ENCODE peak calls at places on chromosome 20, in eight cellular contexts. Y is fibroblast of the aortic adventitia, Z is fibroblast of villous mesenchyme, Q is right cardiac atrium, W is NCI-H187, N is AG09319, A is NCI-H1105 treated with DMSO at 0.1 percent for 48 hours, T is mesothelial cell of epicardium. X is an unnamed sample.

GRCh38 chr20:17228624-17229061 is 1.8 kb downstream of the PCSK2 start:
- DNase-seq in Y (no peak), Z (no peak), Q (peak; percentile 52), W (no peak), N (no peak), A (peak; percentile 59), T (no peak), X (no peak)

GRCh38 chr20:59767656-59768055 is 163.3 kb downstream of the PHACTR3 start:
- DNase-seq in Y (no peak), Z (no peak), Q (no peak), W (no peak), N (no peak), A (no peak), T (no peak), X (no peak)

GRCh38 chr20:11120451-11120850 is 446.7 kb upstream of the JAG1 start:
- DNase-seq in Y (no peak), Z (no peak), Q (no peak), W (no peak), N (no peak), A (no peak), T (no peak), X (no peak)

GRCh38 chr20:8389381-8390368 is 257.6 kb downstream of the PLCB1 start:
- DNase-seq in Y (peak; percentile 88), Z (peak; percentile 62), Q (no peak), W (no peak), N (peak; percentile 38), A (peak; percentile 58), T (no peak), X (no peak)

GRCh38 chr20:3765171-3765887 is 2.2 kb downstream of the ADISSP start:
- DNase-seq in Y (no peak), Z (no peak), Q (peak; percentile 49), W (no peak), N (no peak), A (no peak), T (no peak), X (no peak)

GRCh38 chr20:7637184-7637583 is 303.1 kb downstream of the HAO1 start:
- DNase-seq in Y (peak; percentile 50), Z (no peak), Q (no peak), W (no peak), N (no peak), A (no peak), T (no peak), X (no peak)

GRCh38 chr20:41895633-41896032 is 277.5 kb upstream of the CHD6 start:
- DNase-seq in Y (no peak), Z (no peak), Q (no peak), W (no peak), N (no peak), A (no peak), T (no peak), X (no peak)

GRCh38 chr20:31597483-31597858 is 7.6 kb upstream of the ID1 start:
- DNase-seq in Y (no peak), Z (no peak), Q (no peak), W (no peak), N (no peak), A (no peak), T (no peak), X (no peak)

GRCh38 chr20:53943522-53944291 is 126.7 kb downstream of the BCAS1 start:
- DNase-seq in Y (peak; percentile 70), Z (peak; percentile 61), Q (peak; percentile 70), W (no peak), N (no peak), A (peak; percentile 6), T (no peak), X (no peak)

GRCh38 chr20:650954-651353 is 2.0 kb downstream of the SRXN1 start:
- DNase-seq in Y (peak; percentile 42), Z (no peak), Q (no peak), W (no peak), N (no peak), A (no peak), T (no peak), X (no peak)

GRCh38 chr20:62918137-62918536 is 8.2 kb downstream of the DIDO1 start:
- DNase-seq in Y (no peak), Z (no peak), Q (no peak), W (no peak), N (no peak), A (no peak), T (no peak), X (no peak)

GRCh38 chr20:9332783-9333482 is 181.5 kb upstream of the LAMP5 start:
- DNase-seq in Y (no peak), Z (no peak), Q (no peak), W (no peak), N (no peak), A (peak; percentile 47), T (no peak), X (no peak)

GRCh38 chr20:38055294-38055693 is 21.7 kb downstream of the RPRD1B start:
- DNase-seq in Y (peak; percentile 74), Z (no peak), Q (no peak), W (no peak), N (no peak), A (no peak), T (no peak), X (no peak)

GRCh38 chr20:58145506-58146080 is 82.9 kb downstream of the ANKRD60 start:
- DNase-seq in Y (no peak), Z (no peak), Q (no peak), W (no peak), N (no peak), A (no peak), T (no peak), X (no peak)

GRCh38 chr20:52318601-52319000 is 127.0 kb upstream of the ZFP64 start:
- DNase-seq in Y (no peak), Z (no peak), Q (no peak), W (no peak), N (no peak), A (no peak), T (no peak), X (no peak)

GRCh38 chr20:16350465-16350864 is 222.8 kb downstream of the KIF16B start:
- DNase-seq in Y (peak; percentile 11), Z (no peak), Q (no peak), W (no peak), N (no peak), A (no peak), T (no peak), X (no peak)

GRCh38 chr20:40679119-40679637 is 9.9 kb downstream of the MAFB start:
- DNase-seq in Y (no peak), Z (no peak), Q (no peak), W (peak; percentile 13), N (no peak), A (no peak), T (no peak), X (no peak)

GRCh38 chr20:2838170-2838797 is 2.2 kb downstream of the PCED1A start:
- DNase-seq in Y (no peak), Z (no peak), Q (no peak), W (no peak), N (no peak), A (no peak), T (no peak), X (no peak)

GRCh38 chr20:46828471-46828870 is 66.2 kb upstream of the EYA2 start:
- DNase-seq in Y (peak; percentile 67), Z (peak; percentile 16), Q (no peak), W (no peak), N (peak; percentile 10), A (no peak), T (no peak), X (no peak)

GRCh38 chr20:8367679-8368078 is 235.6 kb downstream of the PLCB1 start:
- DNase-seq in Y (no peak), Z (no peak), Q (no peak), W (no peak), N (no peak), A (no peak), T (no peak), X (no peak)

GRCh38 chr20:31909253-31910070 is 39.0 kb downstream of the TTLL9 start:
- DNase-seq in Y (no peak), Z (no peak), Q (no peak), W (no peak), N (no peak), A (no peak), T (no peak), X (no peak)

GRCh38 chr20:53321596-53321995 is 272.0 kb downstream of the ZNF217 start:
- DNase-seq in Y (no peak), Z (no peak), Q (no peak), W (no peak), N (no peak), A (no peak), T (no peak), X (no peak)

GRCh38 chr20:19817017-19817416 is 59.0 kb downstream of the RIN2 start:
- DNase-seq in Y (peak; percentile 95), Z (peak; percentile 92), Q (no peak), W (no peak), N (peak; percentile 70), A (no peak), T (no peak), X (no peak)

GRCh38 chr20:47778398-47779354 is 6.6 kb downstream of the SULF2 start:
- DNase-seq in Y (no peak), Z (no peak), Q (no peak), W (no peak), N (no peak), A (no peak), T (no peak), X (no peak)

GRCh38 chr20:11569163-11569562 is 348.5 kb upstream of the BTBD3 start:
- DNase-seq in Y (no peak), Z (no peak), Q (no peak), W (no peak), N (no peak), A (no peak), T (no peak), X (no peak)

GRCh38 chr20:2217857-2218529 is 77.8 kb upstream of the TGM3 start:
- DNase-seq in Y (no peak), Z (no peak), Q (no peak), W (no peak), N (no peak), A (no peak), T (no peak), X (no peak)

GRCh38 chr20:32898721-32899120 is 40.0 kb downstream of the EFCAB8 start:
- DNase-seq in Y (peak; percentile 53), Z (no peak), Q (no peak), W (no peak), N (peak; percentile 44), A (no peak), T (no peak), X (no peak)

GRCh38 chr20:20459726-20460125 is 91.8 kb downstream of the INSM1 start:
- DNase-seq in Y (no peak), Z (no peak), Q (no peak), W (no peak), N (no peak), A (no peak), T (no peak), X (no peak)

GRCh38 chr20:14790771-14791517 is 453.5 kb upstream of the FLRT3 start:
- DNase-seq in Y (no peak), Z (peak; percentile 25), Q (no peak), W (no peak), N (no peak), A (no peak), T (no peak), X (no peak)

GRCh38 chr20:48763183-48764030 is 64.4 kb downstream of the PREX1 start:
- DNase-seq in Y (no peak), Z (no peak), Q (peak; percentile 70), W (no peak), N (no peak), A (no peak), T (no peak), X (no peak)

GRCh38 chr20:45963059-45964011 is 8.7 kb downstream of the ZNF335 start:
- DNase-seq in Y (peak; percentile 49), Z (peak; percentile 62), Q (no peak), W (no peak), N (no peak), A (peak; percentile 56), T (no peak), X (no peak)

GRCh38 chr20:17735206-17735804 is 35.5 kb downstream of the BANF2 start:
- DNase-seq in Y (peak; percentile 22), Z (peak; percentile 85), Q (no peak), W (no peak), N (no peak), A (no peak), T (no peak), X (no peak)

GRCh38 chr20:19978511-19979210 is 38.5 kb upstream of the NAA20 start:
- DNase-seq in Y (no peak), Z (no peak), Q (no peak), W (no peak), N (no peak), A (no peak), T (no peak), X (no peak)

GRCh38 chr20:41138217-41138526 is 829 bp downstream of the PLCG1 start:
- DNase-seq in Y (no peak), Z (peak; percentile 38), Q (no peak), W (no peak), N (no peak), A (no peak), T (no peak), X (no peak)